ENCODE peak calls at places on chromosomes 13 and 19, in six cellular contexts. P is glutamatergic neuron, Z is substantia nigra, R is skeletal muscle cell, L is fibroblast of pulmonary artery, K is iris pigment epithelial cell. I is an unnamed sample.
A peak's percentile ranks its signal among the peaks of the same experiment; 100 is the strongest.

GRCh38 chr13:46728777-46729176 is 68.2 kb downstream of the ESD start:
- DNase-seq in Z (no peak), P (no peak), R (no peak), K (peak; percentile 15), L (peak; percentile 12), I (no peak)

GRCh38 chr13:98349731-98350305 is 172.7 kb upstream of the RNF113B start:
- DNase-seq in L (no peak), P (peak; percentile 59), K (no peak), R (no peak), Z (no peak), I (no peak)

GRCh38 chr13:113209336-113209879 is at the start of gene CUL4A:
- DNase-seq in P (peak; percentile 80), L (peak; percentile 64), Z (peak; percentile 56), R (no peak), K (peak; percentile 75), I (peak; percentile 73)

GRCh38 chr19:46726551-46726950 is 9.6 kb upstream of the PRKD2 start:
- DNase-seq in P (no peak), Z (no peak), L (no peak), K (no peak), R (no peak), I (no peak)

GRCh38 chr19:8151499-8152035 is 2.2 kb upstream of the FBN3 start:
- DNase-seq in P (no peak), Z (no peak), R (no peak), L (no peak), K (no peak), I (no peak)

GRCh38 chr19:57803594-57804325 is 11.0 kb downstream of the ZNF552 start:
- DNase-seq in K (peak; percentile 78), R (peak; percentile 56), Z (no peak), L (peak; percentile 83), P (peak; percentile 41), I (peak; percentile 97)

GRCh38 chr19:32879741-32880140 is 10.2 kb upstream of the SLC7A9 start:
- DNase-seq in L (no peak), K (no peak), P (no peak), R (no peak), Z (no peak), I (no peak)

GRCh38 chr19:48510421-48511268 is 990 bp downstream of the LMTK3 start:
- DNase-seq in R (no peak), P (peak; percentile 75), L (peak; percentile 53), Z (peak; percentile 72), K (peak; percentile 44), I (no peak)

GRCh38 chr13:47076536-47076935 is 179.7 kb upstream of the HTR2A start:
- DNase-seq in K (no peak), L (no peak), Z (no peak), R (no peak), P (no peak), I (peak; percentile 61)

GRCh38 chr19:13573268-13573667 is 67.0 kb upstream of the CACNA1A start:
- DNase-seq in Z (no peak), L (no peak), K (no peak), P (peak; percentile 19), R (no peak), I (no peak)

GRCh38 chr19:10471909-10472308 is 31.2 kb downstream of the KEAP1 start:
- DNase-seq in Z (no peak), K (peak; percentile 43), L (peak; percentile 64), P (no peak), R (no peak), I (peak; percentile 46)

GRCh38 chr19:34959021-34959420 is 5.0 kb downstream of the ZNF792 start:
- DNase-seq in K (no peak), P (no peak), Z (no peak), L (no peak), R (no peak), I (no peak)

GRCh38 chr13:83150616-83151307 is 731.5 kb downstream of the SLITRK1 start:
- DNase-seq in L (no peak), K (no peak), R (no peak), Z (no peak), P (no peak), I (peak; percentile 31)

GRCh38 chr13:19596960-19597361 is 35.6 kb upstream of the TPTE2 start:
- DNase-seq in K (peak; percentile 71), P (no peak), R (no peak), L (peak; percentile 18), Z (no peak), I (no peak)

GRCh38 chr13:62643007-62643483 is 1227.4 kb upstream of the PCDH20 start:
- DNase-seq in P (no peak), L (peak; percentile 8), K (peak; percentile 39), Z (no peak), R (peak; percentile 18), I (no peak)

GRCh38 chr19:52786078-52786463 is 520 bp downstream of the ZNF600 start:
- DNase-seq in L (no peak), P (peak; percentile 20), R (no peak), K (peak; percentile 1), Z (no peak), I (no peak)

GRCh38 chr13:28819748-28820098 is 416 bp upstream of the MTUS2 start:
- DNase-seq in K (peak; percentile 51), L (peak; percentile 45), P (peak; percentile 93), R (no peak), Z (no peak), I (peak; percentile 16)

GRCh38 chr13:26950968-26951367 is 190.4 kb upstream of the GPR12 start:
- DNase-seq in L (no peak), P (no peak), R (no peak), K (no peak), Z (no peak), I (no peak)

GRCh38 chr13:73228546-73228945 is 169.7 kb downstream of the KLF5 start:
- DNase-seq in Z (no peak), L (peak; percentile 18), K (peak; percentile 44), R (no peak), P (no peak), I (no peak)

GRCh38 chr19:48342841-48343540 is 17.6 kb downstream of the EMP3 start:
- DNase-seq in K (peak; percentile 85), P (no peak), R (no peak), Z (no peak), L (peak; percentile 56), I (peak; percentile 46)

GRCh38 chr19:47013041-47013517 is 6.6 kb upstream of the NPAS1 start:
- DNase-seq in P (peak; percentile 89), L (peak; percentile 73), Z (peak; percentile 51), K (peak; percentile 43), R (no peak), I (peak; percentile 60)

GRCh38 chr13:111516712-111517640 is 196.5 kb downstream of the TEX29 start:
- DNase-seq in P (no peak), K (no peak), R (no peak), Z (no peak), L (no peak), I (no peak)

GRCh38 chr13:98394820-98395510 is 181.9 kb downstream of the STK24 start:
- DNase-seq in P (no peak), Z (no peak), R (no peak), K (no peak), L (no peak), I (no peak)

GRCh38 chr13:114035583-114036501 is 62.0 kb upstream of the C13orf46 start:
- DNase-seq in K (peak; percentile 59), Z (peak; percentile 68), P (peak; percentile 55), L (peak; percentile 20), R (no peak), I (peak; percentile 40)

GRCh38 chr13:109595466-109595865 is 190.9 kb downstream of the IRS2 start:
- DNase-seq in L (no peak), P (no peak), R (no peak), Z (no peak), K (peak; percentile 67), I (peak; percentile 82)

GRCh38 chr13:110501188-110501587 is 60.3 kb downstream of the RAB20 start:
- DNase-seq in L (no peak), Z (no peak), K (no peak), R (no peak), P (no peak), I (no peak)

GRCh38 chr13:102648046-102648445 is 46.8 kb downstream of the METTL21C start:
- DNase-seq in R (no peak), Z (no peak), L (no peak), P (no peak), K (no peak), I (no peak)

GRCh38 chr13:95235199-95235726 is 66.0 kb downstream of the ABCC4 start:
- DNase-seq in R (no peak), L (no peak), P (no peak), K (peak; percentile 14), Z (no peak), I (no peak)

GRCh38 chr13:99359493-99359892 is 52.3 kb upstream of the GPR183 start:
- DNase-seq in L (no peak), Z (no peak), R (no peak), P (no peak), K (no peak), I (no peak)